ENCODE peak calls at places on chromosomes 1 and 21, in six cellular contexts. Z, O, Q, X, D and G are unnamed samples. For H3K4me1, the result is how much of the 10 kb centered on the place peaks cover.

GRCh38 chr1:200302192-200302892 is 107.5 kb downstream of the ZNF281 start:
- DNase-seq in D (peak), Z (no peak), Q (no peak), O (no peak), X (peak), G (peak)

GRCh38 chr1:163357378-163357777 is 35.6 kb downstream of the NUF2 start:
- DNase-seq in D (no peak), X (no peak), O (no peak), Z (no peak), Q (no peak), G (no peak)

GRCh38 chr1:155005076-155005971 is 2.7 kb downstream of the ZBTB7B start:
- DNase-seq in Q (peak), O (peak), Z (no peak), X (peak), D (peak), G (peak)

GRCh38 chr1:94154989-94155388 is 34.0 kb upstream of the ABCA4 start:
- DNase-seq in Q (no peak), Z (no peak), O (no peak), D (peak), X (peak), G (no peak)

GRCh38 chr1:19338323-19338762 is 26.2 kb downstream of the SLC66A1 start:
- DNase-seq in Z (no peak), O (no peak), Q (no peak), D (no peak), X (no peak), G (no peak)

GRCh38 chr1:14498839-14499238 is 99.6 kb upstream of the KAZN start:
- DNase-seq in O (no peak), Q (no peak), D (no peak), Z (no peak), X (no peak), G (no peak)

GRCh38 chr21:38140192-38140905 is 116.4 kb upstream of the KCNJ15 start:
- DNase-seq in Z (no peak), X (no peak), Q (peak), O (peak), D (peak), G (peak)

GRCh38 chr1:227892930-227893695 is 54.6 kb downstream of the WNT9A start:
- DNase-seq in D (peak), Z (peak), X (peak), Q (peak), O (peak), G (peak)

GRCh38 chr1:2481885-2482284 is 5.8 kb downstream of the PLCH2 start:
- DNase-seq in Z (no peak), Q (no peak), X (no peak), O (no peak), D (no peak), G (no peak)

GRCh38 chr1:86788300-86789206 is 84.2 kb downstream of the SH3GLB1 start:
- DNase-seq in D (no peak), O (peak), Q (peak), X (no peak), Z (no peak), G (peak)

GRCh38 chr21:21111309-21111920 is 113.2 kb downstream of the NCAM2 start:
- DNase-seq in D (no peak), O (no peak), X (no peak), Z (no peak), Q (no peak), G (no peak)

GRCh38 chr1:154306151-154306550 is 14.7 kb upstream of the AQP10 start:
- DNase-seq in D (no peak), O (no peak), X (no peak), Z (no peak), Q (no peak), G (no peak)

GRCh38 chr1:156115514-156116374 is 1.2 kb downstream of the LMNA start:
- DNase-seq in D (peak), Z (no peak), O (peak), Q (peak), X (peak), G (peak)

GRCh38 chr1:32870615-32871363 is at the start of gene FNDC5:
- DNase-seq in Z (no peak), D (no peak), O (no peak), Q (no peak), X (no peak), G (peak)

GRCh38 chr1:78319603-78320002 is 171.2 kb upstream of the PTGFR start:
- DNase-seq in Z (no peak), Q (no peak), X (no peak), O (no peak), D (no peak), G (no peak)

GRCh38 chr1:246784621-246785535 is 60.7 kb downstream of the SCCPDH start:
- DNase-seq in Q (no peak), D (no peak), O (no peak), X (no peak), Z (no peak), G (no peak)

GRCh38 chr1:206464456-206464964 is 5.8 kb upstream of the IKBKE start:
- DNase-seq in Q (peak), D (no peak), Z (no peak), O (peak), X (no peak), G (peak)

GRCh38 chr1:83543222-83543973 is 455.5 kb downstream of the TTLL7 start:
- DNase-seq in X (no peak), Z (no peak), D (no peak), O (no peak), Q (no peak), G (no peak)

GRCh38 chr21:45080639-45081414 is 6.4 kb downstream of the ADARB1 start:
- DNase-seq in X (no peak), Z (no peak), O (peak), Q (no peak), D (no peak), G (no peak)

GRCh38 chr1:108561731-108562326 is 1.9 kb downstream of the EEIG2 start:
- DNase-seq in D (peak), Q (peak), X (peak), Z (no peak), O (peak), G (peak)

GRCh38 chr1:180598333-180598979 is 33.4 kb upstream of the XPR1 start:
- DNase-seq in X (no peak), D (no peak), Z (no peak), Q (no peak), O (no peak), G (no peak)

GRCh38 chr1:67679691-67680090 is 5.3 kb upstream of the GADD45A start:
- DNase-seq in D (no peak), O (no peak), Z (no peak), Q (no peak), X (no peak), G (no peak)

GRCh38 chr1:231494439-231495110 is 33.9 kb upstream of the TSNAX start:
- DNase-seq in X (no peak), Z (no peak), O (no peak), D (no peak), Q (no peak), G (no peak)

GRCh38 chr1:150575518-150576366 is 3.7 kb downstream of the MCL1 start:
- DNase-seq in Q (no peak), Z (no peak), X (no peak), O (no peak), D (no peak), G (no peak)

GRCh38 chr1:202130275-202130646 is 7.5 kb downstream of the GPR37L1 start:
- DNase-seq in X (no peak), O (peak), Z (no peak), D (no peak), Q (no peak), G (peak)

GRCh38 chr1:22806584-22806983 is 95.9 kb downstream of the EPHB2 start:
- DNase-seq in D (no peak), O (no peak), X (no peak), Q (no peak), Z (no peak), G (no peak)

GRCh38 chr1:231883382-231883781 is 256.8 kb downstream of the DISC1 start:
- DNase-seq in Q (no peak), D (no peak), Z (no peak), O (no peak), X (no peak), G (no peak)

DNA sequence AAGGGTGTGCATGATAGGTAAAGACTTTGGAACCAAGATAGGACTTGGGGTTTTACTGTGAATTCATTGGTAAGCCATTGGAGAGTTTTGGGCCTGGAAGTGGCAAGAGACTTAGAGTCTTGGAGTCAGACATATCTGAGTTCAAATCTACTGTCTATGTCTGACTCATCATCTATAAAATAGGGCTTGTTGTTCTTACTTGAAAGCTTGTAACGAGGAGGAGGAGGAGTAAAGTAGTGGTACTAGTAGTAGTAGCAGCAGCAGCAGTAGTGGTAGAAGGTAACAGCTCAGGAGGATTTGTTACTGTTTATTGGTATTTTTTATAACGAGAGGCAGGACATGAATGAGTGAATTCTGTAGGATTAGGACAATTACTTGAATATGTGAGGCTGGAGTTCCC is 62.7 kb downstream of the CACHD1 start:
- DNase-seq in O (no peak), Z (no peak), D (no peak), X (no peak), Q (no peak), G (no peak)
- H3K27ac ChIP-seq in O (no peak), Z (no peak), D (no peak), X (no peak), Q (no peak), G (no peak)

GRCh38 chr1:161402446-161402845 is 34.8 kb upstream of the CFAP126 start:
- DNase-seq in Q (no peak), D (no peak), Z (no peak), X (no peak), O (no peak), G (no peak)
- H3K4me1 ChIP-seq in Q (under half), D (under half), Z (under half), X (under half), O (under half), G (under half)

DNA sequence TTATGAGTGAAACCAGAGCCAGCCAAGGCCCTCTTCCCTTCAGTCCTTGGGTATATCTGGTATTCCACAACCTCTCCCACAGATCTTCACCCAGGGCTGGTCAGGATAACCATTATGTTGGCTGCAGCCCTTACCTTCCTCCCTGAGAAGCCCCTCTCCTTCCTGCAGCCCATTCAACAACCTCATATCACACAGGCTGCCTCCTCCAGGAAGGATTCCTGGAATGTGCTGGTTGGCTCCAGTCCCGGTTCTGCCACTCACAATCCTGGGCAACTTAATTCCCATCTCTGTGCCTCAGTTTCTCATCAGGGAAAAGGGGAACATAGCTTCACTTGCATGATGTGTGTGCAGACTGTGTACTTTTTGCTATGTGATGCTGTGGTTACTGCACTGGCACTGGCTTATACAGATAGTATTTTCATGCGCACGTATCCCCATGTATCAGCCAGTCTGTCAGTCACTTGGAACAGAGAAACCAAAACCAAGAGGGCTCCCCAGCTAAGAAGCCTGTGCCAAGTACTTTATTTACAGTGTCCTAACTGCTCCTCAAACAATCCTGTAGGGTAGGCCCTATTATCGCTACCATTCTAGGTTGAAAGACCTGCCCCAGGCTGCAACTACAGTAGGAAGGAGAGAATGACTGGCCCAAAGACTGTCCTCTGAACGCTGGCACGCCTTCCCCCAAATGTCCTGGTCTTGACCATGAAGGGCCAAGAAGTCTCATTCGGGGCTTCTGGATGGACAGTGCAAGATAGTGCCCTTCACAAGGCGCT is 39.9 kb upstream of the PPP1R15B start:
- DNase-seq in O (no peak), X (no peak), Q (no peak), Z (no peak), D (no peak), G (no peak)
- H3K27ac ChIP-seq in O (no peak), X (peak), Q (peak), Z (peak), D (peak), G (peak)

GRCh38 chr1:1307261-1307907 is 346 bp downstream of the ACAP3 start:
- DNase-seq in Q (peak), Z (no peak), O (peak), X (peak), D (peak), G (peak)
- H3K4me1 ChIP-seq in Q (under half), Z (under half), O (under half), X (under half), D (half or more), G (under half)